ENCODE peak calls at places on chromosome 5, in five cellular contexts. X is mammary epithelial cell, P is neuronal stem cell, H is IMR-90, G is MM.1S. Z is an unnamed sample. For H3K4me1, the result is how much of the 10 kb centered on the place peaks cover.

GRCh38 chr5:14753292-14753691 is 88.8 kb downstream of the OTULIN start:
- DNase-seq in X (no peak), P (no peak), H (peak), G (no peak), Z (no peak)

GRCh38 chr5:54634089-54634488 is 116.5 kb downstream of the SNX18 start:
- DNase-seq in X (peak), P (no peak), H (no peak), G (no peak), Z (peak)

GRCh38 chr5:153807796-153808195 is 230.9 kb downstream of the FAM114A2 start:
- DNase-seq in X (no peak), P (peak), H (no peak), G (no peak), Z (no peak)

GRCh38 chr5:94778299-94778698 is 159.8 kb downstream of the SLF1 start:
- DNase-seq in X (no peak), P (no peak), H (no peak), G (no peak), Z (no peak)

GRCh38 chr5:124643306-124643705 is 103.1 kb downstream of the ZNF608 start:
- DNase-seq in X (no peak), P (no peak), H (no peak), G (no peak), Z (no peak)

GRCh38 chr5:157575096-157575872 is at the start of gene ADAM19:
- DNase-seq in X (peak), P (peak), H (peak), G (no peak), Z (peak)

GRCh38 chr5:148202531-148203092 is at the start of gene SPINK6:
- DNase-seq in X (peak), P (no peak), H (no peak), G (no peak), Z (peak)

GRCh38 chr5:71640408-71640807 is 53.3 kb downstream of the MCCC2 start:
- DNase-seq in X (no peak), P (no peak), H (no peak), G (no peak), Z (no peak)

GRCh38 chr5:140870221-140871201 is 1.8 kb downstream of the PCDHA11 start:
- DNase-seq in X (no peak), P (no peak), H (no peak), G (no peak), Z (no peak)
- H3K4me1 ChIP-seq in X (under half), P (under half), H (under half), G (under half), Z (under half)

DNA sequence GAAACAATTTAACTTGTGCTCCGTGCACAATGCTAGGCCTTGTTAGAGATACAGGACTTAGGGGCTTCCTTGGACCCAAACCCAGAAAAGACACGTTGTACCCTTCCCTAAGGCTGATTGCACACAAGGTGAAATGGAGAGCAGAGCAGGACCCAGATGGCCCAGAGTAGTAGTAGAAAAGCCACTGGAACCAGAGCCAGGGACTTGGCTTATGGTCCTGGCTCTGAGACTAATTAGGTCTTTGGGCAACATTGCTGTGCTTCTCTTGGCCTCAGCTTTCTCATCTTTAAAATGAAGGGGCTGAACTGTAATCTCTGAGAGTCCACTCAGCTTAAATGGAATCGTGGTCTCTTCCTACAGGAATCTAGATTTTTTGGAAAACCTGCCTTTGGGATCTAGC is 42.3 kb downstream of the EBF1 start:
- DNase-seq in X (no peak), P (no peak), H (no peak), G (no peak), Z (no peak)
- H2AFZ ChIP-seq in X (no peak), P (no peak), H (no peak), G (no peak), Z (no peak)

DNA sequence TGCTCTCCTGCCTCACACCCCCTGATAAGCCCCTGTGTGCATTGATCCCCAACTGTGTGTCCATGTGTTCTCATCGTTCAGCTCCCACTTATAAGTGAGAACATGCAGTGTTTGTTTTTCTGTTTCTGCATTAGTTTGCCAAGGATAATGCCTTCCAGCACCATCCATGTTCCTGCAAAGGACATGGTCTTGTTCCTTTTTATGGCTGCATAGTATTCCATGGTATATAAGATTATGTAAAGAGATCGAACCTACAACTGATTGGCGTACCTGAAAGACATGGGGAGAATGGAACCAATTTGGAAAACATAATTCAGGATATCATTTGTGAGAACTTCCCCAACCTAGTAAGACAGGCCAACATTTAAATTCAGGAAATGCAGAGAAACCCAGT is 32.4 kb downstream of the ANKRD33B start:
- DNase-seq in X (no peak), P (no peak), H (no peak), G (no peak), Z (no peak)
- H3K4me2 ChIP-seq in X (peak), P (no peak), H (peak), G (no peak), Z (peak)

GRCh38 chr5:131790550-131790949 is 6.3 kb downstream of the FNIP1 start:
- DNase-seq in X (no peak), P (no peak), H (no peak), G (no peak), Z (no peak)
- H3K4me1 ChIP-seq in X (under half), P (under half), H (under half), G (under half), Z (under half)

GRCh38 chr5:10030219-10030831 is 219.4 kb downstream of the ATPSCKMT start:
- DNase-seq in X (peak), P (peak), H (peak), G (no peak), Z (peak)
- H2AFZ ChIP-seq in X (no peak), P (no peak), H (no peak), G (no peak), Z (no peak)

DNA sequence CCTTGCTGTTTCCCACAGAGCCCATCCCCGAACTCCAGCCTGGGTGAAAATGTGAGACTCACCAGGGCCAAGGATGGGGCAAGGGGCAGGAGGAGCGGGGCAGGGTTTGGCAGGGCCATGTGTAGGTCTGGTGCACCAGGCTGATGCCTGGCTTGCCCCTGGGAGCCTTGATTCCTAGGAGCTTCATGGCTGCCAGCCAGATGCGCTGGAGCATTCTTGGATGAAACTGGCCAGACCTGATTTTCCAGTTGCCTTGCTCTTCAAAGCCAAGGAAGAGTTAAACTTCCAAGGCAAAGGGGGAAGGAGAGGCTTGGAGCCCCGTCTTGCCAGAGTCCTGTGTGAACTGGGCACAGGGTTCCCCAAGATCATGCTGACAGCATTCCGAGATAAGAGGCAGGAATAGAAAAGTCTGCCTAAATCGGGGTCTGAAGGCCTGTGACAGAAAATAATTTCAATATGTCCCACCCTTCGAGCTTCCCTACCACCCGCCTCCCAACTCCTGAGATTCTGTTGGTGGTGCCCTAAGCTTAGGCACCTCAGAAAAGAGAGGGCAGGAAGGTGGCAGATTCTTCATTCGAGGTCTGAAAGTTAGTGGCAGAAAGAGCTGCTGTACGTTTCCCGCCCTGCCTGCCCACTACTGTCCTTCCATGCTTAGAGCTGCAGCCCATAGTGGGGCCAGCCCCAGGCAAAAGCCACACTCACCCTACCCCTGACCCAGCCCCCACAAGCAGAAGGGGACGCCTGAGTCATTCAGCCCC is 20.4 kb downstream of the FAT2 start:
- DNase-seq in X (peak), P (no peak), H (no peak), G (no peak), Z (peak)
- H3K4me2 ChIP-seq in X (peak), P (no peak), H (no peak), G (no peak), Z (peak)

GRCh38 chr5:1314564-1314982 is 19.7 kb upstream of the TERT start:
- DNase-seq in X (no peak), P (no peak), H (no peak), G (peak), Z (no peak)

GRCh38 chr5:1315709-1316587 is 21.1 kb upstream of the TERT start:
- DNase-seq in X (peak), P (no peak), H (no peak), G (peak), Z (peak)

GRCh38 chr5:1316588-1316902 is 21.7 kb upstream of the TERT start:
- DNase-seq in X (no peak), P (no peak), H (no peak), G (no peak), Z (no peak)

GRCh38 chr5:1316941-1317340 is 22.1 kb upstream of the TERT start:
- DNase-seq in X (no peak), P (no peak), H (no peak), G (no peak), Z (no peak)

DNA sequence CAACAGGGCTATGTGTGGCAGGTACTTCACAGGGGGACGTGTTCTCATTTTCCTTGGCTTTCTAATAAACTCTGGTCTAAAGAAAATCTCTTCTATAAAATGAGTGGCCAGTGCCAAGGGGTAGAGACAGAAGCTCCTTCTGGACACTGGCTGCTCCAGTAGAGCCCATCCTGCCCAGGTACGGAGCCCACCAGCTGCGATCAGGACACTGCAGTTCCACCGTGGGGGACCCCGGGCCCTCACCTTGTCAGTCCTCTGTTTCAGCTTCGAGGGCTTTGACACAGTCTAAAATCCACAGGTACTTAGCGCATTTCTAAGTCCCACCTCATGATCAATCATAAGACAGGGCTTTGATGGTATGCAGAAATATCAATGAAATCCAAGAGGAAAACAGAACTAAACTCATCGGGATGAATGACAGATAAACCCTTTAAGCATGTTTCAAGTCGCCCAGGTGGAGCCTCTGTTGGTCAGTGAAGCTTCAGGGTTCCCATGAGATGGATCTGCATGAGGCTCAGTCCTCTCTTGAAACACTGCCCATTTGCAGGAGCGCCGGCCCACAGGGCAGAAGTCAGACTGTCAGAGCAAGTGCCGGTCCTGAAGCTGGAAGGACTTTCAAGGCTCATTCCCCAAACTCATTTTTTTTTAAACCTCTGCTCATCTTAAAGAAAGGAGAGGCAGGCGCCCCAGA is 20.3 kb upstream of the TERT start:
- DNase-seq in X (no peak), P (no peak), H (no peak), G (no peak), Z (no peak)
- H3K4me1 ChIP-seq in X (under half), P (under half), H (under half), G (half or more), Z (under half)

GRCh38 chr5:135483254-135483653 is 31.1 kb upstream of the TIFAB start:
- DNase-seq in X (no peak), P (no peak), H (no peak), G (no peak), Z (no peak)
- H2AFZ ChIP-seq in X (no peak), P (no peak), H (no peak), G (no peak), Z (no peak)

Z was measured in PC-3.